ENCODE peak calls at places on chromosome 2, in eight cellular contexts. P is astrocyte, N is AG09309, O is GM06990, S is astrocyte of the spinal cord, M is ovary, F is foreskin fibroblast, K is endothelial cell of umbilical vein. B is an unnamed sample.

GRCh38 chr2:181072486-181072885 is 92.1 kb downstream of the UBE2E3 start:
- DNase-seq in P (peak; percentile 9), N (no peak), O (no peak), S (peak; percentile 23), M (no peak), F (peak; percentile 23), K (peak; percentile 58), B (peak; percentile 41)

GRCh38 chr2:67215214-67215613 is 181.9 kb upstream of the ETAA1 start:
- DNase-seq in P (peak; percentile 42), N (peak; percentile 17), O (no peak), S (peak; percentile 67), M (peak; percentile 23), F (peak; percentile 31), K (peak; percentile 77), B (peak; percentile 58)

GRCh38 chr2:65276604-65277003 is 49.0 kb downstream of the ACTR2 start:
- DNase-seq in P (peak; percentile 24), N (no peak), O (no peak), S (peak; percentile 37), M (no peak), F (no peak), K (peak; percentile 62), B (no peak)

GRCh38 chr2:132608222-132608795 is 61.7 kb downstream of the LYPD1 start:
- DNase-seq in P (no peak), N (no peak), O (no peak), S (no peak), M (no peak), F (no peak), K (no peak), B (no peak)

GRCh38 chr2:174787485-174788205 is 23.4 kb upstream of the CHRNA1 start:
- DNase-seq in P (peak; percentile 100), N (peak; percentile 99), O (no peak), S (peak; percentile 99), M (no peak), F (peak; percentile 100), K (peak; percentile 30), B (no peak)

GRCh38 chr2:24359701-24360049 is 661 bp downstream of the ITSN2 start:
- DNase-seq in P (peak; percentile 12), N (no peak), O (no peak), S (peak; percentile 9), M (peak; percentile 50), F (peak; percentile 7), K (no peak), B (no peak)

GRCh38 chr2:227164745-227165350 is 424 bp downstream of the COL4A3 start:
- DNase-seq in P (no peak), N (no peak), O (peak; percentile 68), S (no peak), M (peak; percentile 32), F (no peak), K (no peak), B (no peak)

GRCh38 chr2:111617804-111618576 is 266.0 kb downstream of the ANAPC1 start:
- DNase-seq in P (no peak), N (no peak), O (no peak), S (no peak), M (no peak), F (no peak), K (no peak), B (no peak)

GRCh38 chr2:160415991-160416390 is 77.6 kb downstream of the RBMS1 start:
- DNase-seq in P (peak; percentile 66), N (no peak), O (no peak), S (no peak), M (no peak), F (peak; percentile 84), K (peak; percentile 58), B (peak; percentile 94)

GRCh38 chr2:175619591-175619990 is 382.5 kb downstream of the LNPK start:
- DNase-seq in P (no peak), N (no peak), O (no peak), S (no peak), M (no peak), F (no peak), K (no peak), B (no peak)

GRCh38 chr2:25453199-25453903 is 111.6 kb upstream of the DNMT3A start:
- DNase-seq in P (peak; percentile 23), N (peak; percentile 1), O (peak; percentile 48), S (peak; percentile 8), M (no peak), F (peak; percentile 2), K (no peak), B (peak; percentile 19)

GRCh38 chr2:5987117-5987787 is 295.1 kb downstream of the SOX11 start:
- DNase-seq in P (no peak), N (no peak), O (no peak), S (no peak), M (no peak), F (no peak), K (no peak), B (no peak)

GRCh38 chr2:140183056-140183765 is 1403.0 kb upstream of the NXPH2 start:
- DNase-seq in P (no peak), N (no peak), O (no peak), S (no peak), M (no peak), F (no peak), K (no peak), B (no peak)

GRCh38 chr2:27831279-27832050 is 58.7 kb downstream of the RBKS start:
- DNase-seq in P (no peak), N (peak; percentile 55), O (no peak), S (no peak), M (no peak), F (no peak), K (no peak), B (no peak)

GRCh38 chr2:27828305-27828704 is 56.8 kb downstream of the MRPL33 start:
- DNase-seq in P (no peak), N (no peak), O (no peak), S (no peak), M (no peak), F (no peak), K (no peak), B (no peak)

GRCh38 chr2:27832396-27832795 is 57.8 kb downstream of the RBKS start:
- DNase-seq in P (peak; percentile 95), N (peak; percentile 67), O (no peak), S (peak; percentile 89), M (no peak), F (peak; percentile 64), K (peak; percentile 78), B (peak; percentile 68)

GRCh38 chr2:27830616-27831120 is 59.1 kb downstream of the MRPL33 start:
- DNase-seq in P (no peak), N (no peak), O (no peak), S (peak; percentile 24), M (no peak), F (no peak), K (peak; percentile 40), B (no peak)

DNA sequence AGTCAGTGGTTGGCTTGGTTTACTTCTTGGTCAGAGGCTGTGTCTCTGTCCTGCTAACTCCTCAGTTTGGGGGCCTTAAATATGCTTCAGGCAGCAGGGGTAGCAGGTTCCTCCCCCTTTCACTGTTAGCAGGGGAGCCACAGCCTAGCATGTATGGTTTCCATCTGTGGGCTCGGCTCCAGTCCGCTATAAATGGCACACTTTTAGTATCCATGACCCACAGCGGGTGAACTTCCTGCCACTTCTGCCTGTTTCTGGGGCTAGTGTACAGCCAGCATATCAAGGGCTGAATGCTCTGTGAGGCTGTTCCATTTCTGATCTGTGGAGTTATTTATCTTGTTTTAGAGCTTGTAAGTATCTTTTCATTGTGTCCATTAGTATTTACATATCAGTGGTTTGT is 58.3 kb downstream of the MRPL33 start:
- DNase-seq in P (no peak), N (no peak), O (no peak), S (peak; percentile 34), M (no peak), F (no peak), K (no peak), B (no peak)
- TF ChIP-seq CTCF in P (no peak), N (no peak), O (no peak), S (no peak), M (no peak), F (no peak), K (no peak), B (no peak)

GRCh38 chr2:101753207-101753616 is 55.7 kb downstream of the MAP4K4 start:
- DNase-seq in P (no peak), N (no peak), O (no peak), S (no peak), M (no peak), F (no peak), K (no peak), B (no peak)

GRCh38 chr2:101753720-101754490 is 56.4 kb downstream of the MAP4K4 start:
- DNase-seq in P (no peak), N (no peak), O (no peak), S (no peak), M (no peak), F (no peak), K (no peak), B (no peak)

GRCh38 chr2:101756266-101756665 is 58.8 kb downstream of the MAP4K4 start:
- DNase-seq in P (no peak), N (no peak), O (no peak), S (no peak), M (no peak), F (no peak), K (no peak), B (no peak)

GRCh38 chr2:101752708-101753107 is 55.2 kb downstream of the MAP4K4 start:
- DNase-seq in P (no peak), N (no peak), O (no peak), S (no peak), M (no peak), F (no peak), K (peak; percentile 46), B (no peak)

GRCh38 chr2:101754613-101755012 is 57.1 kb downstream of the MAP4K4 start:
- DNase-seq in P (peak; percentile 76), N (no peak), O (no peak), S (peak; percentile 53), M (no peak), F (peak; percentile 48), K (no peak), B (peak; percentile 69)
- H3K4me3 ChIP-seq in P (no peak overlapping the region), N (no peak overlapping the region), O (no peak overlapping the region), S (no peak overlapping the region), M (no peak overlapping the region), F (no peak overlapping the region), K (no peak overlapping the region), B (no peak overlapping the region)

GRCh38 chr2:120834206-120834605 is 98.5 kb downstream of the GLI2 start:
- DNase-seq in P (no peak), N (no peak), O (no peak), S (no peak), M (no peak), F (no peak), K (no peak), B (no peak)

GRCh38 chr2:120831891-120832290 is 96.2 kb downstream of the GLI2 start:
- DNase-seq in P (no peak), N (no peak), O (no peak), S (no peak), M (no peak), F (no peak), K (no peak), B (no peak)

GRCh38 chr2:120832296-120833070 is 96.8 kb downstream of the GLI2 start:
- DNase-seq in P (no peak), N (no peak), O (no peak), S (no peak), M (no peak), F (no peak), K (no peak), B (no peak)

GRCh38 chr2:120831106-120831505 is 95.4 kb downstream of the GLI2 start:
- DNase-seq in P (no peak), N (no peak), O (no peak), S (no peak), M (no peak), F (no peak), K (no peak), B (no peak)

GRCh38 chr2:120833127-120833675 is 97.5 kb downstream of the GLI2 start:
- DNase-seq in P (no peak), N (no peak), O (no peak), S (no peak), M (no peak), F (no peak), K (no peak), B (no peak)
- TF ChIP-seq CTCF in P (no peak), N (no peak), O (no peak), S (peak; percentile 10), M (no peak), F (no peak), K (no peak), B (no peak)

GRCh38 chr2:185640588-185640987 is 98.0 kb upstream of the FSIP2 start:
- DNase-seq in P (no peak), N (no peak), O (no peak), S (no peak), M (no peak), F (no peak), K (no peak), B (no peak)
- H3K4me3 ChIP-seq in P (no peak overlapping the region), N (no peak overlapping the region), O (no peak overlapping the region), S (no peak overlapping the region), M (no peak overlapping the region), F (no peak overlapping the region), K (no peak overlapping the region), B (no peak overlapping the region)